ENCODE peak calls at places on chromosomes 16 and 17, in seven cellular contexts. M, X, V, J, E, N and S are unnamed samples.

GRCh38 chr17:7021993-7022778 is 664 bp upstream of the BCL6B start:
- DNase-seq in M (peak), X (peak), V (peak), J (peak), E (peak), N (peak), S (peak)

GRCh38 chr16:75219838-75220237 is 1.1 kb downstream of the CTRB1 start:
- DNase-seq in M (no peak), X (no peak), V (no peak), J (no peak), E (no peak), N (no peak), S (no peak)

GRCh38 chr16:9316008-9316407 is 224.6 kb downstream of the HAPSTR1 start:
- DNase-seq in M (no peak), X (no peak), V (no peak), J (no peak), E (no peak), N (no peak), S (no peak)

GRCh38 chr16:86520317-86521210 is 10.2 kb downstream of the FOXF1 start:
- DNase-seq in M (no peak), X (no peak), V (peak), J (no peak), E (peak), N (no peak), S (no peak)

GRCh38 chr17:65366102-65366844 is 195.2 kb downstream of the AXIN2 start:
- DNase-seq in M (no peak), X (no peak), V (no peak), J (no peak), E (no peak), N (no peak), S (no peak)

GRCh38 chr17:7644768-7645167 is 6.0 kb upstream of the ATP1B2 start:
- DNase-seq in M (no peak), X (no peak), V (no peak), J (no peak), E (no peak), N (no peak), S (no peak)

GRCh38 chr17:82244413-82245140 is 15.7 kb downstream of the SLC16A3 start:
- DNase-seq in M (no peak), X (no peak), V (peak), J (no peak), E (peak), N (peak), S (peak)

GRCh38 chr17:1071103-1071825 is 74.3 kb downstream of the TIMM22 start:
- DNase-seq in M (no peak), X (no peak), V (no peak), J (no peak), E (no peak), N (peak), S (no peak)

GRCh38 chr16:6682142-6682811 is 650.4 kb upstream of the RBFOX1 start:
- DNase-seq in M (peak), X (no peak), V (no peak), J (peak), E (peak), N (no peak), S (peak)

GRCh38 chr17:66778531-66778930 is 56.4 kb upstream of the CACNG5 start:
- DNase-seq in M (no peak), X (peak), V (no peak), J (no peak), E (no peak), N (no peak), S (no peak)

GRCh38 chr16:53053967-53054669 is 673 bp upstream of the CHD9 start:
- DNase-seq in M (peak), X (no peak), V (peak), J (no peak), E (peak), N (no peak), S (peak)

GRCh38 chr17:32265192-32265895 is at the start of gene RHBDL3:
- DNase-seq in M (peak), X (no peak), V (no peak), J (no peak), E (peak), N (peak), S (peak)

GRCh38 chr17:9512323-9513168 is 63.1 kb downstream of the STX8 start:
- DNase-seq in M (no peak), X (no peak), V (no peak), J (no peak), E (no peak), N (no peak), S (no peak)

GRCh38 chr17:7912927-7913524 is 3.1 kb downstream of the RNF227 start:
- DNase-seq in M (no peak), X (no peak), V (no peak), J (no peak), E (peak), N (no peak), S (no peak)

GRCh38 chr17:66580601-66581385 is 254.1 kb upstream of the CACNG5 start:
- DNase-seq in M (peak), X (no peak), V (peak), J (no peak), E (no peak), N (no peak), S (peak)

GRCh38 chr16:68790130-68790761 is 53.1 kb upstream of the TANGO6 start:
- DNase-seq in M (peak), X (no peak), V (peak), J (no peak), E (no peak), N (no peak), S (peak)

GRCh38 chr17:9195961-9196668 is 174.8 kb downstream of the NTN1 start:
- DNase-seq in M (no peak), X (no peak), V (no peak), J (no peak), E (no peak), N (no peak), S (peak)

GRCh38 chr16:50303605-50304466 is 37.5 kb downstream of the ADCY7 start:
- DNase-seq in M (no peak), X (peak), V (peak), J (peak), E (no peak), N (peak), S (no peak)

GRCh38 chr16:57977418-57978069 is 6.6 kb upstream of the CNGB1 start:
- DNase-seq in M (no peak), X (no peak), V (no peak), J (no peak), E (no peak), N (peak), S (no peak)

GRCh38 chr16:22979038-22979437 is 165.1 kb downstream of the HS3ST2 start:
- DNase-seq in M (no peak), X (no peak), V (no peak), J (no peak), E (no peak), N (no peak), S (no peak)

GRCh38 chr16:78990309-78990701 is 610.2 kb downstream of the MAF start:
- DNase-seq in M (no peak), X (no peak), V (no peak), J (no peak), E (no peak), N (no peak), S (no peak)

GRCh38 chr17:73118876-73119485 is 26.5 kb upstream of the SLC39A11 start:
- DNase-seq in M (no peak), X (no peak), V (no peak), J (no peak), E (no peak), N (no peak), S (no peak)

GRCh38 chr17:79558573-79558900 is 52.3 kb downstream of the RBFOX3 start:
- DNase-seq in M (no peak), X (no peak), V (no peak), J (no peak), E (no peak), N (peak), S (no peak)

GRCh38 chr17:7777017-7777416 is 57.0 kb upstream of the KDM6B start:
- DNase-seq in M (no peak), X (no peak), V (no peak), J (no peak), E (no peak), N (no peak), S (no peak)

GRCh38 chr17:43217614-43218087 is 6.0 kb downstream of the TMEM106A start:
- DNase-seq in M (no peak), X (peak), V (no peak), J (no peak), E (no peak), N (no peak), S (no peak)

GRCh38 chr16:56424791-56425438 is 430 bp downstream of the AMFR start:
- DNase-seq in M (no peak), X (no peak), V (peak), J (peak), E (peak), N (peak), S (peak)

GRCh38 chr16:88691924-88692560 is 5.7 kb upstream of the SNAI3 start:
- DNase-seq in M (no peak), X (no peak), V (no peak), J (no peak), E (no peak), N (peak), S (peak)

GRCh38 chr17:46208997-46209396 is 15.8 kb upstream of the KANSL1 start:
- DNase-seq in M (no peak), X (no peak), V (no peak), J (no peak), E (no peak), N (no peak), S (no peak)

GRCh38 chr16:74774223-74775139 is at the start of gene FA2H:
- DNase-seq in M (peak), X (no peak), V (peak), J (peak), E (peak), N (peak), S (peak)

GRCh38 chr17:49003557-49004511 is 6.6 kb downstream of the IGF2BP1 start:
- DNase-seq in M (no peak), X (peak), V (no peak), J (peak), E (peak), N (peak), S (no peak)

GRCh38 chr17:55266051-55266957 is 1.5 kb downstream of the HLF start:
- DNase-seq in M (no peak), X (no peak), V (peak), J (peak), E (no peak), N (no peak), S (no peak)

GRCh38 chr16:86383488-86384262 is 126.7 kb upstream of the FOXF1 start:
- DNase-seq in M (no peak), X (no peak), V (peak), J (no peak), E (peak), N (no peak), S (no peak)

GRCh38 chr16:19716183-19716582 is 1.8 kb downstream of the KNOP1 start:
- DNase-seq in M (no peak), X (no peak), V (no peak), J (no peak), E (no peak), N (no peak), S (peak)

GRCh38 chr17:64148699-64149098 is 18.8 kb upstream of the ERN1 start:
- DNase-seq in M (peak), X (no peak), V (no peak), J (no peak), E (no peak), N (no peak), S (no peak)

GRCh38 chr17:4696432-4696796 is 7.5 kb downstream of the PELP1 start:
- DNase-seq in M (no peak), X (no peak), V (peak), J (no peak), E (no peak), N (no peak), S (no peak)

GRCh38 chr16:1981972-1982574 is 804 bp upstream of the NOXO1 start:
- DNase-seq in M (no peak), X (no peak), V (no peak), J (no peak), E (no peak), N (no peak), S (peak)

GRCh38 chr17:42898147-42898807 is 2.3 kb upstream of the G6PC1 start:
- DNase-seq in M (no peak), X (no peak), V (no peak), J (no peak), E (no peak), N (no peak), S (no peak)

GRCh38 chr17:81417879-81418709 is 22.8 kb downstream of the BAHCC1 start:
- DNase-seq in M (no peak), X (no peak), V (no peak), J (no peak), E (no peak), N (peak), S (no peak)

GRCh38 chr16:85136213-85136704 is 24.0 kb upstream of the CIBAR2 start:
- DNase-seq in M (no peak), X (no peak), V (peak), J (no peak), E (no peak), N (no peak), S (peak)

GRCh38 chr17:76384222-76384986 is at the start of gene SPHK1:
- DNase-seq in M (peak), X (no peak), V (peak), J (peak), E (peak), N (peak), S (peak)

GRCh38 chr17:76383645-76384221 is 676 bp upstream of the SPHK1 start:
- DNase-seq in M (peak), X (no peak), V (no peak), J (peak), E (peak), N (no peak), S (peak)

GRCh38 chr17:76386966-76387765 is 2.8 kb downstream of the SPHK1 start:
- DNase-seq in M (no peak), X (no peak), V (no peak), J (no peak), E (no peak), N (no peak), S (no peak)

GRCh38 chr17:76384987-76385891 is 830 bp downstream of the SPHK1 start:
- DNase-seq in M (peak), X (no peak), V (peak), J (peak), E (peak), N (peak), S (peak)

DNA sequence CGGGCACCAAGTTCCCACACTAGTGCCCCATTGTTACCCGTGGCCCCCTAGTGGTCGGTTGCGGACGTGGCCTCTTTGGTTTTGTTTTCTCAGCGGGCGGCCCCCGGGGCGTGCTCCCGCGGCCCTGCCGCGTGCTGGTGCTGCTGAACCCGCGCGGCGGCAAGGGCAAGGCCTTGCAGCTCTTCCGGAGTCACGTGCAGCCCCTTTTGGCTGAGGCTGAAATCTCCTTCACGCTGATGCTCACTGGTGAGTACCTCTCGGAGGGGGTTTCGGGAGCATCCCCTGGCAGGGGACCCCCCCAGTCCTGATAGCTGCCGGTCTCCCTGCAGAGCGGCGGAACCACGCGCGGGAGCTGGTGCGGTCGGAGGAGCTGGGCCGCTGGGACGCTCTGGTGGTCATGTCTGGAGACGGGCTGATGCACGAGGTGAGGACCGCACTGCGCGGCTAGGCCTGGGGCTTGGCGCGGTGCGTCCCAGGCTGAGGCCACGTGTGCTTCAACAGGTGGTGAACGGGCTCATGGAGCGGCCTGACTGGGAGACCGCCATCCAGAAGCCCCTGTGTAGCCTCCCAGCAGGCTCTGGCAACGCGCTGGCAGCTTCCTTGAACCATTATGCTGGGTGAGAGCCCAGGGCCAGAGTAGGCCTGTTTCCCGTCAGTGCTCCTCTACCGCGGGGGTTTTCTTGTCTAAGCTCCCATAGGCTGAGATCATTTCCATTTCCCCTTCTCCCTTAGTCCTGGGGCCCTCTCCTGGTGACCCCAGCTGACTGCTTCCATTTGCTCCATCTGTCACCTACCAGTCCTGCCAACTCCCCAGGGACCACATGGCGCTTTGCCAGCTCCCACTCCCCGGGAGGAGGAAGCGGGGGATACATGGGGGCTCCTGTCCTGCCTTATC is 1.7 kb downstream of the SPHK1 start:
- DNase-seq in M (peak), X (peak), V (peak), J (peak), E (peak), N (peak), S (peak)
- TF ChIP-seq POLR2AphosphoS5 in M (no peak), X (no peak), V (peak), J (no peak), E (no peak), N (no peak), S (no peak)

DNA sequence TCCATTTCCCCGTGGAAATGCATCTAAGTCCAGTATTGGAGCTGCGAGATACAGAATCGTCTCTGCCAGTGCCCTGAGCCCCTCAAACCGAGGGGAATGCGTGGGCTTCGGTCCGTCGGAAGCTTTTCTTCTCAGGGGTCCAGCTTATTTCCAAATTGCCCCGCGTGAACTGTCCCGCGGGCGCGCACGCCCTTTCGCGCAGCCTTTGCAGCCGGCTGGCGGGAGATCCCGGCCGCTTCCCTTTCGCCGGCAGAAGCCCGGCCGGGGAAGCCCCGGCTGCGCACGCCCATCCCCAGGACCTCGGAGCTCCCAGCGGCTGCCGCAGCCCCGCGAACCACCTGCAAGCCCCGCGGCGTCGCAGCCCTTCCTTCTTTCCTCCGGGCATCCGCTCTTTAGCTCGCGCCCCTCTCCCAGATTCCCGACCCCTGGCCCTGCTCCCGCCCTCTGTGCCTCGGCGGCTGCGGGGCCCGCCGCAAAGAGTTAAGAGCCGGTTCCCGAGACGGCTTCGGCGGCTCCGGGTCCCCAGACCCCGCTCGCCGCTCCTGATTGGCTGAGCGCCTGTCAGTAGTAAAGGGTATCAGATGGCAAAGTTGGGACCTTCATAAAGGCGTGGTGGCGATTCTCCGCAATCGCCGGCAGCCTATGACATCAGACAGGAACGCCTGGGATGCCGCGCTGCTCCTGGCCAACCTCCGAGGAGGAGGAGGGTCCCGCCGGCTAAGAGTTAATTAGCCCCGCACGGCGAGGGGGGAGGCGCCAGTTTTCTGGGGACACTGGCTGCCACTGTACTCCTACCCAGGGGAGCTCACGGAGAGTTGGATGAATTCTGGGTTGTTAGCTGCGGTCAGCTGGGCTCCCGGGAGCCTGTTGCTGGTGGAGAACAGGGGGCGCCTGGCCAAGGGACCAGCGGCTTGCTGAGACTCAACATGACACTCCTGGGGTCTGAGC is at the start of gene MYOCD:
- DNase-seq in M (peak), X (no peak), V (peak), J (peak), E (no peak), N (peak), S (peak)
- H3K27ac ChIP-seq in M (peak), X (no peak), V (peak), J (no peak), E (no peak), N (no peak), S (peak)

DNA sequence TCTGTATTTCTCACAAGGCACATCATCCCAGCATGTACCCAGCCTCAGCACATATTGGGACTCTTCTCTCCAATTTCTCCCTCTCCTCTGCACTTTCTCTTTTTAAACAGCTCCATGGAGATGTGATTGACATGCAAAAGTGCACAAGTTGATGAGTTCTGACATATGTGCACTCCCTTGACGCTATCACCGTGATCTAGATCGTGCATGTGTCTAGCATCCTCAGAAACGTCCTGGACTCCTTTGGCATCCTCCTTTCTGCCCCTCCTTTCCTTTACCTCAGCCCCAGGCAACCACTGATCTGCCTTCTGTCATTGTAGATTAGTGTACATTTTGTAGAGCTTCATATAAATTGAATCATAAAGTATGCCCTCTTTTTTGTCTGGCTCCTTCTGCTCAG is 108.0 kb upstream of the HSBP1 start:
- DNase-seq in M (no peak), X (no peak), V (no peak), J (no peak), E (no peak), N (no peak), S (no peak)
- TF ChIP-seq EP300 in M (no peak), X (no peak), V (no peak), J (no peak), E (no peak), N (no peak), S (no peak)

DNA sequence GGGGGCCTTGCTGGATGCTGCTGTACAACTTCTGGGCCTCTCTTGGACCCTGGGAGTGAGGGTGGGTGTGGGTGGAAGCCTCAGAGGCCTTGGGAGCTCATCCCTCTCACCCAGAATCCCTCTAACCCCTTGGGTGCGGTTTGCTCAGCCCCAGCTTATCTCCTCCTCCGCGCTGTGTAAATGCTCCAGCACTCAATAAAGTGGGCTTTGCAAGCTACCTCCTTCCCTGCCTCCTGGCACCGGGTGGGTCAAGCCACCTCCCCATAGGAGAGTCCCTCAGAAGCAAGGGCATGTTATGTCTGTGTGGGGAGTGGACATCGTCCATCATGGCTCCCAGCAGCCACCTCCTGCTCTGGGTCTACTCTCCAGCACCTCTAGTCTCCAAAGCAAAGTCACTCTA is 28.4 kb downstream of the CDIP1 start:
- DNase-seq in M (no peak), X (no peak), V (no peak), J (no peak), E (no peak), N (no peak), S (no peak)
- TF ChIP-seq POLR2AphosphoS5 in M (no peak), X (no peak), V (no peak), J (no peak), E (no peak), N (no peak), S (no peak)

GRCh38 chr17:35543856-35544255 is 6.4 kb upstream of the SLFN12L start:
- DNase-seq in M (no peak), X (no peak), V (no peak), J (no peak), E (no peak), N (no peak), S (no peak)
- H3K27ac ChIP-seq in M (no peak), X (no peak), V (no peak), J (no peak), E (no peak), N (no peak), S (no peak)